ENCODE peak calls at places on chromosome 1, in six cellular contexts. R is IMR-90, X is tibial nerve, Y is prostate gland, Z is suprapubic skin, W is progenitor cell of endocrine pancreas. N is an unnamed sample.

GRCh38 chr1:53327183-53327941 is 508 bp downstream of the LRP8 start:
- DNase-seq in R (peak), X (no peak), Y (no peak), Z (no peak), W (peak), N (no peak)

GRCh38 chr1:10670190-10670589 is 126.3 kb downstream of the CASZ1 start:
- DNase-seq in R (no peak), X (no peak), Y (no peak), Z (no peak), W (no peak), N (no peak)

GRCh38 chr1:218467101-218467728 is 122.1 kb downstream of the TGFB2 start:
- DNase-seq in R (peak), X (no peak), Y (no peak), Z (no peak), W (no peak), N (no peak)

GRCh38 chr1:114756949-114757454 is 782 bp downstream of the CSDE1 start:
- DNase-seq in R (peak), X (peak), Y (peak), Z (peak), W (peak), N (no peak)

GRCh38 chr1:59730759-59731478 is 83.8 kb upstream of the HOOK1 start:
- DNase-seq in R (peak), X (peak), Y (peak), Z (no peak), W (no peak), N (no peak)

GRCh38 chr1:162042361-162042760 is 18.7 kb upstream of the OLFML2B start:
- DNase-seq in R (no peak), X (no peak), Y (no peak), Z (no peak), W (no peak), N (no peak)

GRCh38 chr1:197424467-197424866 is 156.4 kb downstream of the CRB1 start:
- DNase-seq in R (no peak), X (no peak), Y (no peak), Z (no peak), W (no peak), N (no peak)

GRCh38 chr1:41437011-41437355 is 47.5 kb downstream of the EDN2 start:
- DNase-seq in R (no peak), X (no peak), Y (no peak), Z (no peak), W (no peak), N (no peak)

GRCh38 chr1:12057382-12057781 is 5.7 kb upstream of the TNFRSF8 start:
- DNase-seq in R (peak), X (no peak), Y (no peak), Z (no peak), W (no peak), N (no peak)

GRCh38 chr1:193069748-193070394 is 10.5 kb downstream of the RO60 start:
- DNase-seq in R (no peak), X (no peak), Y (no peak), Z (no peak), W (no peak), N (no peak)

GRCh38 chr1:118563969-118564951 is 379.2 kb upstream of the SPAG17 start:
- DNase-seq in R (no peak), X (no peak), Y (no peak), Z (no peak), W (no peak), N (no peak)

GRCh38 chr1:45673956-45674355 is 12.4 kb downstream of the GPBP1L1 start:
- DNase-seq in R (peak), X (no peak), Y (no peak), Z (no peak), W (no peak), N (no peak)

GRCh38 chr1:41739061-41739955 is 179.4 kb downstream of the HIVEP3 start:
- DNase-seq in R (peak), X (peak), Y (no peak), Z (peak), W (no peak), N (peak)

GRCh38 chr1:186188004-186188539 is 187.0 kb downstream of the TPR start:
- DNase-seq in R (peak), X (no peak), Y (no peak), Z (no peak), W (no peak), N (no peak)

GRCh38 chr1:218461351-218461750 is 116.2 kb downstream of the TGFB2 start:
- DNase-seq in R (peak), X (no peak), Y (no peak), Z (no peak), W (no peak), N (no peak)

GRCh38 chr1:200095057-200095577 is 67.6 kb downstream of the NR5A2 start:
- DNase-seq in R (no peak), X (no peak), Y (no peak), Z (no peak), W (no peak), N (no peak)

GRCh38 chr1:51418384-51418959 is 88.1 kb upstream of the TTC39A start:
- DNase-seq in R (no peak), X (no peak), Y (no peak), Z (no peak), W (no peak), N (no peak)

GRCh38 chr1:115210302-115210711 is 121.0 kb upstream of the TSPAN2 start:
- DNase-seq in R (peak), X (no peak), Y (no peak), Z (no peak), W (no peak), N (no peak)

GRCh38 chr1:232036161-232036942 is 409.8 kb downstream of the DISC1 start:
- DNase-seq in R (no peak), X (no peak), Y (no peak), Z (no peak), W (no peak), N (no peak)

GRCh38 chr1:185400057-185400456 is 83.0 kb upstream of the IVNS1ABP start:
- DNase-seq in R (peak), X (no peak), Y (no peak), Z (no peak), W (no peak), N (no peak)

GRCh38 chr1:3443759-3444697 is 10.4 kb upstream of the ARHGEF16 start:
- DNase-seq in R (peak), X (no peak), Y (no peak), Z (no peak), W (no peak), N (no peak)

GRCh38 chr1:116165572-116165971 is 54.4 kb downstream of the MAB21L3 start:
- DNase-seq in R (no peak), X (peak), Y (no peak), Z (peak), W (no peak), N (no peak)

GRCh38 chr1:41626146-41626545 is 141.7 kb upstream of the EDN2 start:
- DNase-seq in R (peak), X (no peak), Y (peak), Z (peak), W (no peak), N (no peak)

GRCh38 chr1:13642306-13643004 is 57.5 kb upstream of the PRDM2 start:
- DNase-seq in R (no peak), X (no peak), Y (no peak), Z (peak), W (no peak), N (no peak)

GRCh38 chr1:14937288-14937949 is 216.1 kb upstream of the TMEM51 start:
- DNase-seq in R (no peak), X (no peak), Y (no peak), Z (no peak), W (no peak), N (no peak)

GRCh38 chr1:111752186-111752585 is 3.5 kb upstream of the DDX20 start:
- DNase-seq in R (no peak), X (no peak), Y (no peak), Z (no peak), W (no peak), N (no peak)

GRCh38 chr1:53860967-53861411 is 22.9 kb upstream of the NDC1 start:
- DNase-seq in R (peak), X (no peak), Y (no peak), Z (no peak), W (peak), N (no peak)

GRCh38 chr1:154856049-154856448 is 14.0 kb downstream of the KCNN3 start:
- DNase-seq in R (no peak), X (no peak), Y (no peak), Z (no peak), W (no peak), N (no peak)

GRCh38 chr1:67759692-67760029 is 73.6 kb downstream of the GNG12 start:
- DNase-seq in R (peak), X (no peak), Y (no peak), Z (no peak), W (no peak), N (no peak)

GRCh38 chr1:17523487-17524029 is 15.9 kb upstream of the ARHGEF10L start:
- DNase-seq in R (no peak), X (no peak), Y (no peak), Z (no peak), W (no peak), N (no peak)
- TF ChIP-seq CTCF in R (no peak), X (no peak), Y (no peak), Z (no peak), W (no peak), N (no peak)

GRCh38 chr1:157626099-157626498 is 28.2 kb upstream of the FCRL4 start:
- DNase-seq in R (no peak), X (no peak), Y (no peak), Z (no peak), W (no peak), N (no peak)
- TF ChIP-seq CTCF in R (no peak), X (no peak), Y (no peak), Z (no peak), W (peak), N (no peak)

GRCh38 chr1:230978491-230979388 is at the start of the genes ARV1 and TTC13:
- DNase-seq in R (peak), X (peak), Y (peak), Z (peak), W (peak), N (peak)
- TF ChIP-seq CTCF in R (peak), X (peak), Y (peak), Z (no peak), W (peak), N (no peak)

GRCh38 chr1:33735624-33736023 is 128.3 kb upstream of the HMGB4 start:
- DNase-seq in R (no peak), X (no peak), Y (no peak), Z (no peak), W (no peak), N (no peak)
- TF ChIP-seq CTCF in R (peak), X (peak), Y (no peak), Z (no peak), W (peak), N (peak)

GRCh38 chr1:233790662-233791371 is 113.7 kb upstream of the SLC35F3 start:
- DNase-seq in R (peak), X (no peak), Y (peak), Z (no peak), W (no peak), N (no peak)
- TF ChIP-seq CTCF in R (peak), X (peak), Y (peak), Z (peak), W (peak), N (peak)

GRCh38 chr1:165392634-165393571 is 36.4 kb upstream of the LMX1A start:
- DNase-seq in R (peak), X (peak), Y (peak), Z (peak), W (peak), N (peak)

GRCh38 chr1:165397945-165398344 is 41.4 kb upstream of the LMX1A start:
- DNase-seq in R (peak), X (no peak), Y (no peak), Z (no peak), W (no peak), N (no peak)

DNA sequence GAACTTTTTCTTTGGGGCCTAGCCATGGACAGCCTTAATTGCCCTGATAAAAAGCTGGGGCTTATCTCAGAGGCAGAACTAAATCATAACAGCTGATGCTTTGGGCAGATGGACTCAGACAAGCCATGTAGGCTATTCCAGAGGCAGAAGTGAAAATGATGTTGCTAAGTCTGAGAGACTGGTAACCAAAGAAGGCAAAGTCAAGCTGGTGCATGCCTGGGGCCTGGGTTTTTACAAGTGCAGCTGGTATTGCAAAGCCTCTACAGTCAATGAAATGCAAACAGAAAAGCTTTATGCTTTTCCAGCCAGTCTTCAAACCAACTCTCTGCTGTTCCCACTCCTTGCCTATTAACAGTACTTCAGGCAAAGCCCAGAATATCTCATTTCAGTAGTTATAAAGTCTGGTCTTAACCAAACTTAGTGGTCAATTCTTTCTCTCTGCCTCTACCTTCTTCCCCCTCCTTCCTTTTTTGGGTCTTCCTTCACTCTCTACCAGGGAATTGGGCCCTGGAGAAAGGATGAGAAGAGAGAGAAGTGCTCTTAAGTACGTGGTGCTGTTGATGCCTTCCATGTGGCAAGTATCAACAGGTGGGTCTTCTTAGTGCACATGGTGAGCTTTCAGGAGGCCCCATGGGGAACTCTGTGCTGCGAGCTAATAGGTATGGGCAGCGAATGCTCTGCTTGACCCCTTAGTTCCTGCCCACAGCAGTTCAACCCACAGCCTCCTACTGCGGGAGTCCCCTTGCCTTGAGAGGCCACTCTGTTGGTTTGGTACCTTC is 39.2 kb upstream of the LMX1A start:
- DNase-seq in R (no peak), X (no peak), Y (peak), Z (no peak), W (no peak), N (no peak)
- TF ChIP-seq CTCF in R (no peak), X (no peak), Y (no peak), Z (no peak), W (no peak), N (no peak)

DNA sequence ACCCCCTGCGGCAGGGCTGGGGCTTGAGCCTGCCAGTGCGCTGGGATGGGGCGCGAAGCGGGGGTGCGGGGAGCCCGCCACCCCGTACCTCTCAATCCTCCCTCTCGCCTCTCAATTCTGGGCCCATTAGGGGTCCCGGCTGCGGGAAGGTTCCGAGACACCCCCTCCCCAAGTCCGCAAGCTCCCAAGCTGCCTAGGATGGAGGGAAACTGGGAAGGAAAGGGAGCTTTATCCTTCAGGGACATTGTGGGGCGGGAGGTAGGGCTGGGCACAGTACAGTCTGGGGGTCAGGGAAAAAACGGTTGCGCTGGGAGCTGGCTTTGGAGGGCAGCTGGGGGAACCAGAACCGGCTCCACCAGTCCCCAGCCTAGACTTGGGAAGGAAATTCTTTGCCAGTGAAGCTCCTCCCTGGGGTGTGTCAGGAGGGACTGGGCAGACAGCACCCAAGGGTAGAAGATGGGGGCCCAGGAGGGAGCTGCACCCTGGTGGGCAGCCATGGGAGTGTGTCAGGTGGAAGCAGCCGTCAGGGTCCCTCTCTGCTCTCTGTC is 904 bp downstream of the GJB3 start:
- DNase-seq in R (no peak), X (no peak), Y (peak), Z (peak), W (no peak), N (no peak)
- TF ChIP-seq CTCF in R (no peak), X (no peak), Y (peak), Z (no peak), W (peak), N (no peak)

DNA sequence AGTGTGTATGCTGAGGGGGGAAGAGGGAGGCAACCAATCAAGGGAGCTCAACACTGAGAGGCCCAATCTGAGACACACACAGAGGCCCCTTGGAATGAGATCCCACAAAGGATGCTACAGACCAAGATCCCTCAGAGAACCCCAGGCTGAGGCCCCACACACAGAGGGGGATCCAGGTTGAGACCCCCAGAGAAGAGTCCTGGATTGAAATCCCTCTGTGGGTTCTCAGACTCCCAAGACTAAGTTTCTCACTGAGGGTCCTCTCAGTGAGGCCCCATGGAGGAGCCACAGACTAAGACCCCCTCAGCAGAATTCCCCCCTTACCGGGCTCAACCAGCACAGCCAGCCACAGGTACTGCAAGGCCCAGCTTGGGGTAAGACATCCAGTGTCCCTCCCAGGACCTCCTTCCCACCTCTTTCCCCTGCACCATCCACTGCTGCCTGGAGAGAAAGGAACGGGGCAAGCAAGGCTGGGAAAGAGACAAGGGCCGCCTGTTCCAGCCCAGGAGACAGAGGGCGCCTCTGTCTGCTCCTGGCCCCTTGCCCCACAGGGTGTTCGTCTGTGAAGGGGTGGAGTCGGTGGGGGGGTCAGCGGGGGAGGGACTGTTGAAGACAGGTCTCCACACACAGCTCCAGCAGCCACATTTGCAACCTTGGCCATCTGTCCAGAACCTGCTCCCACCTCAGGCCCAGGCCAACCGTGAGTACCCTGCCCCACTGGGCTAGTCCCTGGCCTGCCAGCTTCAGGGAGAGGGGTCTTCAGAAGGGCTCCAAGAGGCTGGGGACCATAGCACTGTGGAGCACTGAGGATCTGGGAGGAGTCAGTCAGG is at the start of gene S100A1:
- DNase-seq in R (no peak), X (no peak), Y (no peak), Z (no peak), W (no peak), N (no peak)
- TF ChIP-seq CTCF in R (no peak), X (no peak), Y (no peak), Z (no peak), W (peak), N (no peak)